ENCODE peak calls at places on chromosomes 16 and 17, in eight cellular contexts. P is A549; R is GOT3; Y is stimulated activated CD4-positive, alpha-beta T cell treated with anti-CD3 and anti-CD28 coated beads, Interleukin-15, amount 100 ng/mL, for 1 hour; U is skeletal muscle cell; G is hypothalamus; N is stomach; T is mesendoderm. D is an unnamed sample.
A peak's percentile ranks its signal among the peaks of the same experiment; 100 is the strongest.

GRCh38 chr16:62038225-62038624 is 2.0 kb upstream of the CDH8 start:
- DNase-seq in P (no peak), R (no peak), Y (no peak), U (no peak), G (no peak), N (no peak), T (no peak), D (no peak)

GRCh38 chr16:10552998-10553491 is 27.4 kb downstream of the EMP2 start:
- DNase-seq in P (peak; percentile 72), R (no peak), Y (peak; percentile 6), U (no peak), G (no peak), N (peak; percentile 30), T (peak; percentile 56), D (no peak)

GRCh38 chr17:66551839-66552238 is 249.4 kb downstream of the PRKCA start:
- DNase-seq in P (no peak), R (no peak), Y (no peak), U (no peak), G (no peak), N (no peak), T (no peak), D (no peak)

GRCh38 chr17:2400877-2401425 is at the start of gene MNT:
- DNase-seq in P (peak; percentile 97), R (peak; percentile 96), Y (peak; percentile 92), U (peak; percentile 86), G (peak; percentile 87), N (peak; percentile 95), T (peak; percentile 97), D (peak; percentile 84)

GRCh38 chr17:19897108-19897854 is 29.5 kb upstream of the ULK2 start:
- DNase-seq in P (peak; percentile 28), R (no peak), Y (no peak), U (peak; percentile 2), G (no peak), N (peak; percentile 61), T (no peak), D (no peak)

GRCh38 chr17:51841669-51842068 is 316.8 kb downstream of the CA10 start:
- DNase-seq in P (no peak), R (no peak), Y (no peak), U (no peak), G (no peak), N (no peak), T (no peak), D (no peak)

GRCh38 chr17:77328823-77329740 is 188.3 kb downstream of the SEC14L1 start:
- DNase-seq in P (no peak), R (no peak), Y (no peak), U (no peak), G (no peak), N (peak; percentile 23), T (no peak), D (no peak)

GRCh38 chr16:56389554-56389953 is 35.8 kb downstream of the AMFR start:
- DNase-seq in P (peak; percentile 74), R (no peak), Y (no peak), U (peak; percentile 98), G (no peak), N (no peak), T (no peak), D (peak; percentile 47)

GRCh38 chr17:64326420-64327054 is 63.5 kb upstream of the TEX2 start:
- DNase-seq in P (peak; percentile 38), R (peak; percentile 54), Y (no peak), U (no peak), G (no peak), N (peak; percentile 44), T (no peak), D (no peak)

GRCh38 chr17:29733151-29733550 is 110.4 kb upstream of the CORO6 start:
- DNase-seq in P (peak; percentile 22), R (no peak), Y (no peak), U (no peak), G (no peak), N (no peak), T (no peak), D (no peak)

GRCh38 chr17:15269087-15269486 is 4.0 kb upstream of the PMP22 start:
- DNase-seq in P (no peak), R (no peak), Y (no peak), U (no peak), G (no peak), N (no peak), T (no peak), D (no peak)

GRCh38 chr16:48523415-48524204 is 86.4 kb downstream of the N4BP1 start:
- DNase-seq in P (no peak), R (no peak), Y (no peak), U (no peak), G (no peak), N (no peak), T (no peak), D (no peak)

GRCh38 chr17:35981908-35982330 is 622 bp upstream of the CCL16 start:
- DNase-seq in P (no peak), R (no peak), Y (no peak), U (no peak), G (no peak), N (no peak), T (peak; percentile 8), D (no peak)

GRCh38 chr17:19574956-19575355 is 41.3 kb downstream of the SLC47A1 start:
- DNase-seq in P (no peak), R (no peak), Y (no peak), U (no peak), G (no peak), N (no peak), T (no peak), D (no peak)

GRCh38 chr16:720990-721764 is at the start of gene ANTKMT:
- DNase-seq in P (peak; percentile 88), R (peak; percentile 44), Y (peak; percentile 43), U (no peak), G (peak; percentile 53), N (peak; percentile 89), T (peak; percentile 95), D (peak; percentile 92)

GRCh38 chr17:38613981-38614779 is 8.4 kb upstream of the SRCIN1 start:
- DNase-seq in P (no peak), R (no peak), Y (no peak), U (no peak), G (no peak), N (no peak), T (no peak), D (no peak)

GRCh38 chr17:1989135-1989534 is 36.0 kb downstream of the RTN4RL1 start:
- DNase-seq in P (peak; percentile 55), R (no peak), Y (no peak), U (peak; percentile 36), G (no peak), N (no peak), T (no peak), D (peak; percentile 75)

GRCh38 chr17:77420804-77421634 is 280.2 kb downstream of the SEC14L1 start:
- DNase-seq in P (peak; percentile 70), R (no peak), Y (peak; percentile 47), U (peak; percentile 89), G (no peak), N (no peak), T (peak; percentile 95), D (peak; percentile 40)

GRCh38 chr16:64952177-64952576 is 169.7 kb downstream of the CDH11 start:
- DNase-seq in P (peak; percentile 64), R (no peak), Y (no peak), U (peak; percentile 80), G (no peak), N (no peak), T (no peak), D (no peak)

GRCh38 chr16:69861276-69862030 is 89.7 kb upstream of the CLEC18A start:
- DNase-seq in P (no peak), R (no peak), Y (no peak), U (peak; percentile 22), G (no peak), N (peak; percentile 35), T (no peak), D (no peak)

GRCh38 chr17:4097165-4097960 is 45.5 kb downstream of the ZZEF1 start:
- DNase-seq in P (no peak), R (no peak), Y (no peak), U (no peak), G (no peak), N (no peak), T (no peak), D (no peak)

GRCh38 chr16:68234188-68235104 is 1.5 kb downstream of the ESRP2 start:
- DNase-seq in P (no peak), R (no peak), Y (no peak), U (no peak), G (no peak), N (peak; percentile 99), T (peak; percentile 45), D (no peak)

GRCh38 chr17:39538875-39539274 is 68.8 kb downstream of the NEUROD2 start:
- DNase-seq in P (no peak), R (no peak), Y (no peak), U (no peak), G (no peak), N (no peak), T (no peak), D (no peak)

GRCh38 chr16:10992112-10992511 is 47.7 kb downstream of the CLEC16A start:
- DNase-seq in P (no peak), R (no peak), Y (no peak), U (peak; percentile 73), G (no peak), N (no peak), T (no peak), D (no peak)

GRCh38 chr17:19753049-19753444 is 4.9 kb upstream of the ALDH3A1 start:
- DNase-seq in P (peak; percentile 99), R (peak; percentile 77), Y (no peak), U (peak; percentile 31), G (no peak), N (peak; percentile 91), T (peak; percentile 61), D (peak; percentile 100)

GRCh38 chr17:5500247-5500803 is 14.0 kb downstream of the MIS12 start:
- DNase-seq in P (no peak), R (no peak), Y (no peak), U (no peak), G (no peak), N (no peak), T (peak; percentile 22), D (no peak)

GRCh38 chr17:9987779-9988585 is 82.9 kb upstream of the RCVRN start:
- DNase-seq in P (peak; percentile 57), R (no peak), Y (no peak), U (no peak), G (peak; percentile 19), N (no peak), T (peak; percentile 73), D (peak; percentile 55)

GRCh38 chr17:77419547-77420475 is 279.0 kb downstream of the SEC14L1 start:
- DNase-seq in P (no peak), R (no peak), Y (no peak), U (no peak), G (no peak), N (no peak), T (peak; percentile 94), D (no peak)

GRCh38 chr17:48642059-48642842 is 16.1 kb upstream of the HOXB9 start:
- DNase-seq in P (peak; percentile 81), R (no peak), Y (no peak), U (no peak), G (no peak), N (no peak), T (peak; percentile 91), D (no peak)

GRCh38 chr16:66539628-66540469 is 10.1 kb downstream of the TK2 start:
- DNase-seq in P (no peak), R (no peak), Y (no peak), U (no peak), G (no peak), N (no peak), T (no peak), D (no peak)

D was measured in H54.